ENCODE peak calls at places on chromosome 4, in six cellular contexts. One of them, this sample, is unnamed.

GRCh38 chr4:170339522-170339921 is 249.8 kb upstream of the AADAT start:
- DNase-seq in A172: no peak
- DNase-seq in aorta: no peak
- DNase-seq in occipital lobe: no peak
- DNase-seq in AG04450: no peak
- DNase-seq in PC-9: no peak
- DNase-seq in this sample: no peak

GRCh38 chr4:185143596-185143969 is 517 bp downstream of the SLC25A4 start:
- DNase-seq in A172: peak
- DNase-seq in aorta: peak
- DNase-seq in occipital lobe: peak
- DNase-seq in AG04450: no peak
- DNase-seq in PC-9: peak
- DNase-seq in this sample: no peak

GRCh38 chr4:152850377-152850776 is 70.6 kb downstream of the ARFIP1 start:
- DNase-seq in A172: peak
- DNase-seq in aorta: peak
- DNase-seq in occipital lobe: no peak
- DNase-seq in AG04450: no peak
- DNase-seq in PC-9: peak
- DNase-seq in this sample: no peak

GRCh38 chr4:76950052-76950845 is 697 bp downstream of the SEPTIN11 start:
- DNase-seq in A172: peak
- DNase-seq in aorta: peak
- DNase-seq in occipital lobe: peak
- DNase-seq in AG04450: no peak
- DNase-seq in PC-9: no peak
- DNase-seq in this sample: peak

GRCh38 chr4:143558823-143559756 is 45.6 kb downstream of the SMARCA5 start:
- DNase-seq in A172: no peak
- DNase-seq in aorta: peak
- DNase-seq in occipital lobe: no peak
- DNase-seq in AG04450: no peak
- DNase-seq in PC-9: peak
- DNase-seq in this sample: peak

GRCh38 chr4:150818661-150819060 is 196.4 kb downstream of the LRBA start:
- DNase-seq in A172: no peak
- DNase-seq in aorta: no peak
- DNase-seq in occipital lobe: no peak
- DNase-seq in AG04450: peak
- DNase-seq in PC-9: no peak
- DNase-seq in this sample: no peak

GRCh38 chr4:64353904-64354303 is 55.3 kb downstream of the TECRL start:
- DNase-seq in A172: no peak
- DNase-seq in aorta: no peak
- DNase-seq in occipital lobe: no peak
- DNase-seq in AG04450: no peak
- DNase-seq in PC-9: no peak
- DNase-seq in this sample: no peak

GRCh38 chr4:70667710-70668535 is 1.6 kb upstream of the JCHAIN start:
- DNase-seq in A172: no peak
- DNase-seq in aorta: no peak
- DNase-seq in occipital lobe: no peak
- DNase-seq in AG04450: no peak
- DNase-seq in PC-9: no peak
- DNase-seq in this sample: no peak

GRCh38 chr4:170109586-170110289 is 20.0 kb upstream of the AADAT start:
- DNase-seq in A172: no peak
- DNase-seq in aorta: no peak
- DNase-seq in occipital lobe: peak
- DNase-seq in AG04450: no peak
- DNase-seq in PC-9: no peak
- DNase-seq in this sample: no peak

GRCh38 chr4:109121561-109121960 is 180.9 kb downstream of the COL25A1 start:
- DNase-seq in A172: no peak
- DNase-seq in aorta: no peak
- DNase-seq in occipital lobe: no peak
- DNase-seq in AG04450: no peak
- DNase-seq in PC-9: no peak
- DNase-seq in this sample: no peak

GRCh38 chr4:25922812-25923369 is 8.9 kb downstream of the SMIM20 start:
- DNase-seq in A172: no peak
- DNase-seq in aorta: no peak
- DNase-seq in occipital lobe: no peak
- DNase-seq in AG04450: no peak
- DNase-seq in PC-9: no peak
- DNase-seq in this sample: no peak

GRCh38 chr4:109729563-109730293 is at the start of gene PLA2G12A:
- DNase-seq in A172: peak
- DNase-seq in aorta: peak
- DNase-seq in occipital lobe: peak
- DNase-seq in AG04450: no peak
- DNase-seq in PC-9: peak
- DNase-seq in this sample: peak

GRCh38 chr4:83197555-83198235 is 83.2 kb upstream of the PLAC8 start:
- DNase-seq in A172: no peak
- DNase-seq in aorta: peak
- DNase-seq in occipital lobe: no peak
- DNase-seq in AG04450: no peak
- DNase-seq in PC-9: no peak
- DNase-seq in this sample: no peak

GRCh38 chr4:38119663-38120374 is 159.6 kb downstream of the PTTG2 start:
- DNase-seq in A172: peak
- DNase-seq in aorta: no peak
- DNase-seq in occipital lobe: no peak
- DNase-seq in AG04450: peak
- DNase-seq in PC-9: peak
- DNase-seq in this sample: no peak

GRCh38 chr4:183610033-183610432 is 49.0 kb downstream of the RWDD4 start:
- DNase-seq in A172: peak
- DNase-seq in aorta: no peak
- DNase-seq in occipital lobe: no peak
- DNase-seq in AG04450: no peak
- DNase-seq in PC-9: no peak
- DNase-seq in this sample: no peak

GRCh38 chr4:122689972-122690371 is 42.5 kb upstream of the BBS12 start:
- DNase-seq in A172: no peak
- DNase-seq in aorta: no peak
- DNase-seq in occipital lobe: no peak
- DNase-seq in AG04450: no peak
- DNase-seq in PC-9: peak
- DNase-seq in this sample: no peak

GRCh38 chr4:22483551-22483981 is 32.3 kb downstream of the ADGRA3 start:
- DNase-seq in A172: peak
- DNase-seq in aorta: no peak
- DNase-seq in occipital lobe: no peak
- DNase-seq in AG04450: peak
- DNase-seq in PC-9: no peak
- DNase-seq in this sample: no peak

GRCh38 chr4:105149771-105150170 is 3.1 kb downstream of the TET2 start:
- DNase-seq in A172: no peak
- DNase-seq in aorta: no peak
- DNase-seq in occipital lobe: no peak
- DNase-seq in AG04450: no peak
- DNase-seq in PC-9: peak
- DNase-seq in this sample: no peak

GRCh38 chr4:53189011-53189410 is 176.8 kb downstream of the SCFD2 start:
- DNase-seq in A172: peak
- DNase-seq in aorta: no peak
- DNase-seq in occipital lobe: no peak
- DNase-seq in AG04450: peak
- DNase-seq in PC-9: no peak
- DNase-seq in this sample: no peak

GRCh38 chr4:181897935-181898334 is 345.3 kb upstream of the TENM3 start:
- DNase-seq in A172: peak
- DNase-seq in aorta: no peak
- DNase-seq in occipital lobe: no peak
- DNase-seq in AG04450: no peak
- DNase-seq in PC-9: no peak
- DNase-seq in this sample: no peak

GRCh38 chr4:681736-682451 is 7.1 kb downstream of the SLC49A3 start:
- DNase-seq in A172: no peak
- DNase-seq in aorta: peak
- DNase-seq in occipital lobe: no peak
- DNase-seq in AG04450: no peak
- DNase-seq in PC-9: no peak
- DNase-seq in this sample: no peak

GRCh38 chr4:95549246-95550138 is 719 bp upstream of the UNC5C start:
- DNase-seq in A172: peak
- DNase-seq in aorta: peak
- DNase-seq in occipital lobe: peak
- DNase-seq in AG04450: no peak
- DNase-seq in PC-9: no peak
- DNase-seq in this sample: no peak

GRCh38 chr4:88008624-88009235 is 1.3 kb downstream of the PKD2 start:
- DNase-seq in A172: peak
- DNase-seq in aorta: no peak
- DNase-seq in occipital lobe: no peak
- DNase-seq in AG04450: no peak
- DNase-seq in PC-9: no peak
- DNase-seq in this sample: no peak